ENCODE peak calls at places on chromosomes 13 and 19, in four cellular contexts. C is heart left ventricle, V is neural progenitor cell, D is A673. Q is an unnamed sample. For H3K4me1, the result is how much of the 10 kb centered on the place peaks cover.

GRCh38 chr13:105806335-105806920 is 729.0 kb downstream of the EFNB2 start:
- DNase-seq in V (no peak), C (no peak), D (no peak), Q (no peak)

GRCh38 chr19:58562126-58563033 is 4.0 kb upstream of the UBE2M start:
- DNase-seq in C (peak), V (peak), D (peak), Q (peak)

GRCh38 chr13:110233682-110234280 is 73.2 kb downstream of the COL4A1 start:
- DNase-seq in C (no peak), D (no peak), V (no peak), Q (no peak)

GRCh38 chr19:13055213-13056051 is 47.2 kb downstream of the LYL1 start:
- DNase-seq in V (peak), C (peak), D (peak), Q (no peak)

GRCh38 chr13:45398862-45399261 is 19.3 kb downstream of the SLC25A30 start:
- DNase-seq in C (no peak), V (no peak), D (no peak), Q (no peak)

GRCh38 chr13:97359181-97360057 is 74.5 kb upstream of the RAP2A start:
- DNase-seq in C (no peak), D (peak), V (peak), Q (peak)

GRCh38 chr19:34879563-34879962 is 47.1 kb upstream of the ZNF30 start:
- DNase-seq in D (no peak), V (no peak), C (no peak), Q (no peak)

GRCh38 chr19:38638461-38638860 is 9.0 kb upstream of the ACTN4 start:
- DNase-seq in V (no peak), C (no peak), D (no peak), Q (no peak)

GRCh38 chr13:106161186-106161585 is 374.3 kb downstream of the EFNB2 start:
- DNase-seq in C (no peak), V (no peak), D (no peak), Q (no peak)

GRCh38 chr19:44050740-44051653 is 839 bp upstream of the ZNF223 start:
- DNase-seq in D (peak), C (no peak), V (no peak), Q (peak)

GRCh38 chr13:44967656-44968451 is 21.4 kb downstream of the NUFIP1 start:
- DNase-seq in C (no peak), D (no peak), V (no peak), Q (no peak)

GRCh38 chr13:54934121-54934520 is 1905.5 kb downstream of the OLFM4 start:
- DNase-seq in V (no peak), C (no peak), D (no peak), Q (no peak)

GRCh38 chr13:110014719-110015118 is 228.3 kb upstream of the IRS2 start:
- DNase-seq in V (no peak), C (no peak), D (no peak), Q (no peak)

GRCh38 chr13:110625771-110626321 is 10.5 kb downstream of the NAXD start:
- DNase-seq in C (no peak), V (no peak), D (no peak), Q (peak)

GRCh38 chr19:10111405-10111811 is at the start of gene P2RY11:
- DNase-seq in C (peak), D (no peak), V (no peak), Q (peak)

GRCh38 chr19:58021541-58022282 is 12.1 kb upstream of the ZSCAN1 start:
- DNase-seq in C (no peak), V (peak), D (peak), Q (no peak)

GRCh38 chr19:4389511-4390016 is 10.8 kb downstream of the SH3GL1 start:
- DNase-seq in V (no peak), C (peak), D (no peak), Q (no peak)

GRCh38 chr19:4389064-4389375 is 11.3 kb downstream of the SH3GL1 start:
- DNase-seq in C (no peak), V (no peak), D (no peak), Q (peak)

GRCh38 chr19:4390862-4391693 is 9.3 kb downstream of the SH3GL1 start:
- DNase-seq in V (no peak), D (no peak), C (peak), Q (peak)

GRCh38 chr19:4391701-4392543 is 8.4 kb downstream of the SH3GL1 start:
- DNase-seq in C (peak), D (no peak), V (no peak), Q (no peak)

GRCh38 chr19:4390017-4390861 is 10.1 kb downstream of the SH3GL1 start:
- DNase-seq in D (peak), V (peak), C (peak), Q (no peak)
- H3K4me3 ChIP-seq in D (no peak), V (peak), C (no peak), Q (no peak)

DNA sequence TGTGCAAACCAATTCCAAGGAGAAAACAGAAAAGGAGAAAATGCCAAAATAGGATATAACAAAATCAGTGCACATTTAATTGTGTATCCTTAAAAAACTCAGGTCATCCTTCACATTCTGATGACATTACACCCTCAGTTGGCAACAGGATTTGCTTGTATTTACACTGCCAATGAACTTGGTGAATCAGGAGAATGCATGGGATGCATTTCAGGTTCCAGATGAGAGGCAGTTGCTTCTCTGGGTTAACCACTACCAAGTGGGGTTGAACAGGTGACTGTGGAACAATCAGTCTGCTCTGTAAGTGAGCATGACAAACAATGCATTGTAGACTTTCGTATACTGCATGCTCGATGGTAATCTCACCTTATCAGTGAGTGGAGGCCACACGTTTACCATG is 79.1 kb downstream of the STARD13 start:
- DNase-seq in C (no peak), V (no peak), D (no peak), Q (no peak)
- H3K4me1 ChIP-seq in C (half or more), V (under half), D (half or more), Q (under half)

GRCh38 chr13:99367663-99368448 is 60.7 kb upstream of the GPR183 start:
- DNase-seq in C (no peak), V (no peak), D (no peak), Q (no peak)
- TF ChIP-seq CTCF in C (no peak), V (peak), D (no peak), Q (no peak)

DNA sequence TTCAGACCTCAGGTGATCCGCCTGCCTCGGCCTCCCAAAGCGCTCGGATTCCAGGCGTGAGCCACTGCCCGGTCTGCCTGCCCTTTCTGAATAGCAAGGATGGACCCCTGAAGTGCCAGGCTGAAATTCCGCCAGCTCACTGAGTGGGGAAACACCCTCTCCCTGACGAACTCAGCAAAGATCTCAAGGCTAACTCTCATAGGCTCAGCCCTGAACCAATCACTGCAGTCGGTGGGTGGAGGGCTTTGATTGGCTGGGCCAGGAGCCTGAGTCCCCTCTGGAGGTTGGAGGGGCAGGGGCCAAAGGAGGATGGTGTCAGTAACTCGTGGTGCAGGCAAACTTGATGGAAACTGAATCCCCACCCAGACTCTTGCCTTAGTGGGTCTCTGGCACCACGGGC is 11.2 kb upstream of the COMP start:
- DNase-seq in C (no peak), V (peak), D (peak), Q (no peak)
- H3K4me3 ChIP-seq in C (no peak), V (no peak), D (no peak), Q (no peak)

DNA sequence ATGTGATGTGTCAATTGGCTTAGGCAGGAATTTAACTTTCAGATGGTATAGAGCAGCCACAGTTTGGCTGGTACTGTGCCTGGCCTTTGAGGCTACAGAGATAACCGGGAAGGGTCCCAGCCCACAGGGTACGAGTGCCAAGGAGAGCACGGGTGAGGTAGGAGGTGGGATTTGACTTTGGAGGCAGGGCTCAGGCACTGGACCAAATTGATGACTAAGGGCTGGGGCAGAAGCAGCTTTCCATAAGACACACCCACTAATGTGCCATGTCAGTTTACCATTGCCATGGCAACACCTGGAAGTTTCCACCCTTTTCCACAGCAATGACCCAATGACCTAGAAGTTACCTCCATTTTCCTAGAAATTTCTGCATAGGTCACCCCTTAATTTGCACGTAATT is 466.2 kb downstream of the TSHZ3 start:
- DNase-seq in V (no peak), D (no peak), C (no peak), Q (no peak)
- H3K4me1 ChIP-seq in V (under half), D (under half), C (under half), Q (under half)

GRCh38 chr13:26722321-26722720 is 38.3 kb downstream of the GPR12 start:
- DNase-seq in V (no peak), D (no peak), C (no peak), Q (no peak)

GRCh38 chr13:26719356-26719945 is 41.1 kb downstream of the GPR12 start:
- DNase-seq in V (no peak), D (peak), C (no peak), Q (no peak)

GRCh38 chr13:26718872-26719271 is 41.7 kb downstream of the GPR12 start:
- DNase-seq in D (no peak), C (no peak), V (no peak), Q (no peak)

GRCh38 chr13:26718146-26718545 is 42.4 kb downstream of the GPR12 start:
- DNase-seq in V (no peak), D (no peak), C (no peak), Q (no peak)

GRCh38 chr13:26721251-26721939 is 39.2 kb downstream of the GPR12 start:
- DNase-seq in C (peak), V (no peak), D (no peak), Q (peak)
- TF ChIP-seq CTCF in C (no peak), V (no peak), D (no peak), Q (no peak)

Q was measured in mucosa of descending colon.